ENCODE peak calls at places on chromosomes 11 and 22, in ten cellular contexts. Z is A549, L is thoracic aorta, O is kidney, D is PC-3, P is heart left ventricle, T is right lobe of liver, G is AG09319, U is AG04450, J is cardiac muscle cell. M is an unnamed sample.

GRCh38 chr11:69367211-69367964 is 73.4 kb downstream of the MYEOV start:
- DNase-seq in P (no peak), T (no peak), D (peak), Z (no peak), O (no peak), G (no peak), L (no peak), J (no peak), U (no peak), M (peak)

GRCh38 chr22:33440756-33441155 is 382.6 kb upstream of the SYN3 start:
- DNase-seq in D (no peak), J (no peak), U (no peak), T (no peak), O (no peak), P (no peak), L (no peak), Z (no peak), G (no peak), M (no peak)

GRCh38 chr11:112961146-112961668 is at the start of gene NCAM1:
- DNase-seq in U (no peak), G (no peak), O (peak), L (peak), T (peak), Z (peak), P (peak), D (peak), J (peak), M (peak)

GRCh38 chr22:33299245-33299956 is 241.2 kb upstream of the SYN3 start:
- DNase-seq in Z (no peak), J (no peak), P (no peak), G (no peak), D (no peak), L (no peak), O (no peak), U (no peak), T (no peak), M (no peak)

GRCh38 chr22:39254789-39255298 is 10.1 kb upstream of the PDGFB start:
- DNase-seq in O (no peak), T (no peak), G (no peak), P (peak), Z (peak), L (no peak), J (no peak), U (no peak), D (peak), M (no peak)

GRCh38 chr11:134542401-134543143 is 130.5 kb upstream of the B3GAT1 start:
- DNase-seq in G (no peak), D (peak), P (no peak), O (no peak), Z (no peak), J (no peak), U (no peak), T (no peak), L (no peak), M (no peak)

GRCh38 chr11:118634435-118635236 is 27.2 kb downstream of the PHLDB1 start:
- DNase-seq in G (no peak), O (peak), D (peak), U (no peak), J (peak), Z (no peak), L (no peak), P (peak), T (peak), M (peak)

GRCh38 chr11:76151561-76152085 is 54.7 kb downstream of the WNT11 start:
- DNase-seq in L (no peak), G (no peak), Z (no peak), U (no peak), J (no peak), O (no peak), T (no peak), D (no peak), P (no peak), M (no peak)

GRCh38 chr22:29726512-29727247 is 6.9 kb downstream of the CABP7 start:
- DNase-seq in U (no peak), L (no peak), Z (no peak), T (no peak), P (no peak), J (no peak), D (no peak), O (peak), G (no peak), M (no peak)

GRCh38 chr11:122344281-122344680 is 228.3 kb upstream of the BLID start:
- DNase-seq in Z (no peak), J (peak), P (no peak), G (peak), O (no peak), D (peak), U (peak), T (no peak), L (no peak), M (no peak)

GRCh38 chr11:91350931-91351330 is 873.7 kb upstream of the FAT3 start:
- DNase-seq in D (no peak), O (no peak), Z (no peak), T (no peak), J (no peak), L (no peak), P (no peak), U (no peak), G (no peak), M (no peak)

GRCh38 chr22:27995801-27996528 is 76.9 kb upstream of the PITPNB start:
- DNase-seq in U (no peak), P (peak), D (peak), G (no peak), O (peak), J (no peak), Z (no peak), T (peak), L (no peak), M (no peak)

GRCh38 chr11:27421819-27422494 is 50.6 kb downstream of the LGR4 start:
- DNase-seq in L (no peak), Z (no peak), U (no peak), J (no peak), P (no peak), T (no peak), G (no peak), D (no peak), O (no peak), M (no peak)

GRCh38 chr22:17336061-17336460 is 33.2 kb upstream of the CECR2 start:
- DNase-seq in G (no peak), Z (no peak), D (no peak), O (no peak), L (no peak), P (no peak), U (no peak), T (no peak), J (no peak), M (no peak)

GRCh38 chr11:43243901-43244300 is 67.9 kb upstream of the API5 start:
- DNase-seq in P (no peak), J (no peak), D (no peak), T (no peak), U (no peak), L (no peak), Z (no peak), O (no peak), G (no peak), M (no peak)

GRCh38 chr11:120925944-120926343 is 98.0 kb upstream of the TBCEL start:
- DNase-seq in Z (no peak), O (no peak), D (no peak), P (no peak), T (no peak), G (no peak), J (no peak), L (no peak), U (no peak), M (no peak)

GRCh38 chr22:42799061-42799460 is 58.0 kb downstream of the ARFGAP3 start:
- DNase-seq in J (no peak), D (no peak), T (no peak), Z (no peak), P (no peak), U (no peak), L (no peak), G (no peak), O (no peak), M (no peak)

GRCh38 chr22:31079095-31079642 is 1.9 kb upstream of the SMTN start:
- DNase-seq in T (no peak), U (no peak), G (no peak), Z (no peak), J (no peak), O (no peak), L (no peak), D (no peak), P (no peak), M (no peak)

GRCh38 chr22:38267086-38267485 is 5.7 kb downstream of the TMEM184B start:
- DNase-seq in D (no peak), G (no peak), L (no peak), P (peak), Z (no peak), J (peak), T (no peak), U (no peak), O (no peak), M (no peak)

GRCh38 chr11:120835601-120836228 is 188.2 kb upstream of the TBCEL start:
- DNase-seq in P (no peak), Z (no peak), D (peak), L (no peak), J (no peak), T (no peak), O (no peak), G (no peak), U (no peak), M (no peak)

GRCh38 chr11:90113541-90113940 is 20.9 kb upstream of the NAALAD2 start:
- DNase-seq in U (no peak), P (no peak), G (no peak), O (no peak), T (no peak), Z (no peak), D (peak), J (peak), L (no peak), M (no peak)

GRCh38 chr22:40434745-40435144 is 64.4 kb downstream of the SGSM3 start:
- DNase-seq in J (no peak), U (no peak), P (no peak), T (no peak), Z (no peak), O (no peak), L (no peak), G (no peak), D (no peak), M (no peak)

GRCh38 chr11:67273260-67273990 is 7.2 kb downstream of the GRK2 start:
- DNase-seq in L (no peak), G (no peak), U (no peak), Z (no peak), P (peak), D (no peak), T (no peak), J (no peak), O (peak), M (no peak)

GRCh38 chr11:118438314-118438931 is 2.1 kb downstream of the KMT2A start:
- DNase-seq in T (no peak), U (peak), O (no peak), J (peak), G (peak), L (no peak), P (peak), Z (peak), D (peak), M (peak)

GRCh38 chr22:38455530-38456271 is 702 bp upstream of the KCNJ4 start:
- DNase-seq in D (no peak), U (no peak), L (no peak), P (peak), Z (no peak), O (peak), J (peak), G (no peak), T (no peak), M (no peak)

GRCh38 chr11:3853545-3853842 is 2.0 kb upstream of the STIM1 start:
- DNase-seq in Z (no peak), D (no peak), T (no peak), G (no peak), J (no peak), P (no peak), U (no peak), O (no peak), L (no peak), M (no peak)

GRCh38 chr22:39405346-39406085 is 5.9 kb downstream of the TAB1 start:
- DNase-seq in L (peak), O (peak), D (no peak), U (no peak), T (peak), G (peak), J (peak), P (no peak), Z (no peak), M (no peak)

GRCh38 chr11:9285850-9286587 is 20.9 kb upstream of the DENND5A start:
- DNase-seq in U (no peak), L (no peak), Z (no peak), G (no peak), D (no peak), P (no peak), J (no peak), T (no peak), O (no peak), M (no peak)

GRCh38 chr22:43996170-43996980 is 27.7 kb upstream of the PARVB start:
- DNase-seq in Z (no peak), U (no peak), D (no peak), L (no peak), J (no peak), T (peak), O (peak), G (no peak), P (peak), M (peak)

GRCh38 chr11:102012946-102013345 is 34.3 kb upstream of the CFAP300 start:
- DNase-seq in Z (no peak), G (no peak), J (no peak), O (no peak), U (no peak), P (no peak), L (no peak), T (no peak), D (no peak), M (no peak)

GRCh38 chr11:75389925-75390324 is 9.4 kb upstream of the RPS3 start:
- DNase-seq in J (no peak), G (no peak), D (no peak), Z (no peak), U (no peak), T (no peak), L (no peak), O (no peak), P (no peak), M (no peak)

GRCh38 chr11:28874706-28875105 is 766.5 kb downstream of the METTL15 start:
- DNase-seq in L (no peak), Z (no peak), P (no peak), U (no peak), J (no peak), T (no peak), O (no peak), D (peak), G (no peak), M (no peak)

DNA sequence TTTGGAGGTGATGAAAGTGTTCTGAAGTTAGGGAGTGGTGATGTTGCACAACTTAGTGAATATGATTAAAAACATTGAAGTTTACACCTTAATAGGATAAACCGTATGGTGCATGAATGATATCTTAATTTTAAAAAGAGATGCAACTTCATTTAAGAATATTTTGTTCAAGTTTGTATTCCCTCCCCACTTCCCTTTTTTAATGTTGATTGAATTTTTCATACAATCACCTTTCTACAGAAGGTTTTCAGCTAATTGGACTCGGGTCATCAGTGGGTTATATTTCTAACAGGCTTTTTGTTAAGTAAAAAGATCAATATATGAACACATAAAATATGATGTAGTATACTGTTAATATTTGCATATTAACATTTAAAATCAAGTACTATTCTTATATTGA is 72.6 kb downstream of the DDIAS start:
- DNase-seq in D (no peak), P (no peak), G (no peak), O (no peak), Z (no peak), T (no peak), U (no peak), L (no peak), J (no peak), M (no peak)
- TF ChIP-seq CTCF in D (no peak), P (no peak), G (no peak), O (no peak), Z (no peak), T (no peak), U (no peak), L (no peak), J (no peak), M (no peak)

GRCh38 chr11:106152013-106152412 is 74.6 kb downstream of the AASDHPPT start:
- DNase-seq in U (no peak), J (peak), L (no peak), O (no peak), P (no peak), T (no peak), G (peak), Z (no peak), D (peak), M (peak)
- TF ChIP-seq CTCF in U (peak), J (peak), L (no peak), O (no peak), P (no peak), T (peak), G (peak), Z (no peak), D (peak), M (no peak)

GRCh38 chr22:19990188-19990587 is 26.4 kb downstream of the ARVCF start:
- DNase-seq in J (no peak), D (no peak), U (no peak), Z (no peak), O (peak), P (no peak), T (peak), G (no peak), L (no peak), M (no peak)
- TF ChIP-seq CTCF in J (no peak), D (no peak), U (no peak), Z (no peak), O (no peak), P (no peak), T (no peak), G (no peak), L (no peak), M (no peak)

GRCh38 chr11:130379276-130379675 is 49.1 kb downstream of the ADAMTS8 start:
- DNase-seq in O (no peak), L (no peak), U (no peak), D (no peak), Z (no peak), J (no peak), G (no peak), T (no peak), P (no peak), M (no peak)

GRCh38 chr11:130383363-130384168 is 44.8 kb downstream of the ADAMTS8 start:
- DNase-seq in Z (no peak), L (no peak), D (peak), P (no peak), U (peak), G (no peak), T (no peak), J (peak), O (no peak), M (no peak)

DNA sequence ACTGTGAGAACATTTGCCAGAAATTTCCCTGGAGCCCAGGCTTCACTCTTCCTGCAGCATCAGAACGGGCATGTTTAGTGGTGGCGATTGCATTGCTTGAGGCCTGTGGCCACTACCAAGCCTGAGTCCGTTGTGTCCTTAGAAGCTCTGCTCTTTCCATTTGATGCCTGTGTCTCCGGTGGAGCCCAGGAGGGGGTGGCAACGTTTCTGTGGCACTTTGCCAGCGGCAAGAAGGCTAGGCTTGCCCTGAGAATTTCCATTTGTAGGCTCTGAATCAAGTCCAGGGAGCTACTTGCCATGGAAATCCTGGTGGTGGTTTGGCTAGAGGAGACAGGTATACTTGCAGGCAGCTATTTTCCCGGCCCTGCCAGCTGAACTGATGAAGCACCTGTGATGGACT is 47.1 kb downstream of the ADAMTS8 start:
- DNase-seq in J (peak), D (no peak), T (no peak), O (no peak), U (no peak), L (no peak), P (no peak), Z (peak), G (no peak), M (no peak)
- TF ChIP-seq CTCF in J (peak), D (no peak), T (no peak), O (no peak), U (no peak), L (no peak), P (no peak), Z (no peak), G (no peak), M (no peak)

GRCh38 chr22:26797910-26798309 is 140.5 kb downstream of the MIAT start:
- DNase-seq in G (no peak), D (no peak), P (no peak), Z (peak), T (no peak), L (no peak), O (no peak), U (no peak), J (no peak), M (no peak)
- TF ChIP-seq CTCF in G (no peak), D (no peak), P (no peak), Z (peak), T (no peak), L (no peak), O (no peak), U (no peak), J (no peak), M (no peak)

GRCh38 chr11:115361025-115361424 is 143.2 kb downstream of the CADM1 start:
- DNase-seq in T (no peak), O (no peak), L (no peak), D (no peak), J (no peak), Z (no peak), P (no peak), G (no peak), U (no peak), M (no peak)

GRCh38 chr11:115362997-115363396 is 141.2 kb downstream of the CADM1 start:
- DNase-seq in L (no peak), U (no peak), J (no peak), T (no peak), Z (no peak), P (peak), O (no peak), D (no peak), G (no peak), M (no peak)

GRCh38 chr11:115363426-115363825 is 140.8 kb downstream of the CADM1 start:
- DNase-seq in J (no peak), Z (no peak), O (no peak), L (no peak), U (no peak), G (no peak), T (no peak), D (no peak), P (no peak), M (no peak)

GRCh38 chr11:115357066-115357465 is 147.1 kb downstream of the CADM1 start:
- DNase-seq in T (no peak), D (no peak), O (no peak), L (no peak), Z (no peak), U (no peak), G (no peak), J (no peak), P (no peak), M (no peak)

GRCh38 chr11:115360186-115360824 is 143.9 kb downstream of the CADM1 start:
- DNase-seq in O (no peak), J (no peak), L (no peak), U (no peak), Z (no peak), T (no peak), D (no peak), P (no peak), G (no peak), M (no peak)
- TF ChIP-seq CTCF in O (no peak), J (no peak), L (no peak), U (peak), Z (no peak), T (no peak), D (no peak), P (no peak), G (no peak), M (no peak)

GRCh38 chr11:132858203-132858602 is 674.1 kb downstream of the OPCML start:
- DNase-seq in Z (peak), L (no peak), J (peak), D (no peak), G (no peak), O (no peak), U (peak), P (no peak), T (no peak), M (no peak)
- TF ChIP-seq CTCF in Z (no peak), L (no peak), J (peak), D (no peak), G (no peak), O (peak), U (peak), P (no peak), T (no peak), M (no peak)

GRCh38 chr11:73988227-73988626 is 5.6 kb upstream of the UCP2 start:
- DNase-seq in U (no peak), L (no peak), G (no peak), D (no peak), O (peak), T (peak), P (no peak), Z (no peak), J (no peak), M (no peak)

GRCh38 chr11:73983764-73984543 is 1.3 kb upstream of the UCP2 start:
- DNase-seq in P (no peak), L (no peak), G (no peak), U (no peak), D (no peak), Z (no peak), O (peak), T (peak), J (no peak), M (no peak)

GRCh38 chr11:73990727-73991126 is 8.1 kb upstream of the UCP2 start:
- DNase-seq in U (no peak), P (no peak), T (no peak), Z (no peak), J (no peak), G (no peak), O (no peak), L (no peak), D (no peak), M (no peak)

GRCh38 chr11:73991471-73992006 is 8.9 kb upstream of the UCP2 start:
- DNase-seq in O (peak), U (no peak), P (no peak), J (no peak), T (peak), D (no peak), L (no peak), G (no peak), Z (no peak), M (no peak)

GRCh38 chr11:73989156-73989555 is 6.5 kb upstream of the UCP2 start:
- DNase-seq in L (no peak), P (no peak), T (no peak), U (no peak), J (peak), G (no peak), Z (no peak), D (peak), O (no peak), M (no peak)
- TF ChIP-seq CTCF in L (no peak), P (no peak), T (no peak), U (no peak), J (peak), G (peak), Z (no peak), D (peak), O (no peak), M (no peak)

M was measured in lung.